ENCODE peak calls at places on chromosome 17, in six cellular contexts. One of them, this sample, is unnamed.
A peak's percentile ranks its signal among the peaks of the same experiment; 100 is the strongest.

GRCh38 chr17:45335721-45336120 is 18.9 kb upstream of the MAP3K14 start:
- DNase-seq in activated effector memory CD4-positive, alpha-beta T cell treated with Interleukin-2 at 50 U/mL for 16 hours: no peak
- DNase-seq in GOT3: no peak
- DNase-seq in ascending aorta: no peak
- DNase-seq in sciatic nerve: peak; percentile 12
- DNase-seq in stimulated activated CD8-positive, alpha-beta memory T cell treated with anti-CD3 and anti-CD28 coated beads, Interleukin-7, amount 100 ng/mL, for 1 hour: no peak
- DNase-seq in this sample: no peak

GRCh38 chr17:51056813-51057510 is 63.7 kb downstream of the SPAG9 start:
- DNase-seq in activated effector memory CD4-positive, alpha-beta T cell treated with Interleukin-2 at 50 U/mL for 16 hours: no peak
- DNase-seq in GOT3: no peak
- DNase-seq in ascending aorta: no peak
- DNase-seq in sciatic nerve: no peak
- DNase-seq in stimulated activated CD8-positive, alpha-beta memory T cell treated with anti-CD3 and anti-CD28 coated beads, Interleukin-7, amount 100 ng/mL, for 1 hour: no peak
- DNase-seq in this sample: peak; percentile 72

GRCh38 chr17:11282586-11282985 is 41.6 kb downstream of the SHISA6 start:
- DNase-seq in activated effector memory CD4-positive, alpha-beta T cell treated with Interleukin-2 at 50 U/mL for 16 hours: no peak
- DNase-seq in GOT3: no peak
- DNase-seq in ascending aorta: no peak
- DNase-seq in sciatic nerve: no peak
- DNase-seq in stimulated activated CD8-positive, alpha-beta memory T cell treated with anti-CD3 and anti-CD28 coated beads, Interleukin-7, amount 100 ng/mL, for 1 hour: no peak
- DNase-seq in this sample: no peak

GRCh38 chr17:2241823-2242222 is 61.8 kb downstream of the SMG6 start:
- DNase-seq in activated effector memory CD4-positive, alpha-beta T cell treated with Interleukin-2 at 50 U/mL for 16 hours: no peak
- DNase-seq in GOT3: no peak
- DNase-seq in ascending aorta: no peak
- DNase-seq in sciatic nerve: no peak
- DNase-seq in stimulated activated CD8-positive, alpha-beta memory T cell treated with anti-CD3 and anti-CD28 coated beads, Interleukin-7, amount 100 ng/mL, for 1 hour: no peak
- DNase-seq in this sample: no peak

GRCh38 chr17:72947475-72947874 is 145.0 kb downstream of the SLC39A11 start:
- DNase-seq in activated effector memory CD4-positive, alpha-beta T cell treated with Interleukin-2 at 50 U/mL for 16 hours: no peak
- DNase-seq in GOT3: no peak
- DNase-seq in ascending aorta: no peak
- DNase-seq in sciatic nerve: no peak
- DNase-seq in stimulated activated CD8-positive, alpha-beta memory T cell treated with anti-CD3 and anti-CD28 coated beads, Interleukin-7, amount 100 ng/mL, for 1 hour: no peak
- DNase-seq in this sample: no peak

GRCh38 chr17:1604831-1605528 is 23.7 kb downstream of the SLC43A2 start:
- DNase-seq in activated effector memory CD4-positive, alpha-beta T cell treated with Interleukin-2 at 50 U/mL for 16 hours: no peak
- DNase-seq in GOT3: no peak
- DNase-seq in ascending aorta: no peak
- DNase-seq in sciatic nerve: no peak
- DNase-seq in stimulated activated CD8-positive, alpha-beta memory T cell treated with anti-CD3 and anti-CD28 coated beads, Interleukin-7, amount 100 ng/mL, for 1 hour: no peak
- DNase-seq in this sample: no peak

GRCh38 chr17:28008526-28008925 is 34.0 kb upstream of the NLK start:
- DNase-seq in activated effector memory CD4-positive, alpha-beta T cell treated with Interleukin-2 at 50 U/mL for 16 hours: no peak
- DNase-seq in GOT3: no peak
- DNase-seq in ascending aorta: no peak
- DNase-seq in sciatic nerve: no peak
- DNase-seq in stimulated activated CD8-positive, alpha-beta memory T cell treated with anti-CD3 and anti-CD28 coated beads, Interleukin-7, amount 100 ng/mL, for 1 hour: no peak
- DNase-seq in this sample: peak; percentile 38

GRCh38 chr17:66540131-66540781 is 237.8 kb downstream of the PRKCA start:
- DNase-seq in activated effector memory CD4-positive, alpha-beta T cell treated with Interleukin-2 at 50 U/mL for 16 hours: no peak
- DNase-seq in GOT3: no peak
- DNase-seq in ascending aorta: no peak
- DNase-seq in sciatic nerve: peak; percentile 79
- DNase-seq in stimulated activated CD8-positive, alpha-beta memory T cell treated with anti-CD3 and anti-CD28 coated beads, Interleukin-7, amount 100 ng/mL, for 1 hour: no peak
- DNase-seq in this sample: peak; percentile 74

GRCh38 chr17:78736526-78737079 is 45.5 kb downstream of the CYTH1 start:
- DNase-seq in activated effector memory CD4-positive, alpha-beta T cell treated with Interleukin-2 at 50 U/mL for 16 hours: peak; percentile 56
- DNase-seq in GOT3: no peak
- DNase-seq in ascending aorta: peak; percentile 47
- DNase-seq in sciatic nerve: peak; percentile 74
- DNase-seq in stimulated activated CD8-positive, alpha-beta memory T cell treated with anti-CD3 and anti-CD28 coated beads, Interleukin-7, amount 100 ng/mL, for 1 hour: peak; percentile 31
- DNase-seq in this sample: no peak

GRCh38 chr17:37764383-37764782 is 19.5 kb upstream of the HNF1B start:
- DNase-seq in activated effector memory CD4-positive, alpha-beta T cell treated with Interleukin-2 at 50 U/mL for 16 hours: no peak
- DNase-seq in GOT3: no peak
- DNase-seq in ascending aorta: no peak
- DNase-seq in sciatic nerve: no peak
- DNase-seq in stimulated activated CD8-positive, alpha-beta memory T cell treated with anti-CD3 and anti-CD28 coated beads, Interleukin-7, amount 100 ng/mL, for 1 hour: no peak
- DNase-seq in this sample: no peak

GRCh38 chr17:17443173-17443572 is 33.6 kb upstream of the MED9 start:
- DNase-seq in activated effector memory CD4-positive, alpha-beta T cell treated with Interleukin-2 at 50 U/mL for 16 hours: no peak
- DNase-seq in GOT3: no peak
- DNase-seq in ascending aorta: no peak
- DNase-seq in sciatic nerve: no peak
- DNase-seq in stimulated activated CD8-positive, alpha-beta memory T cell treated with anti-CD3 and anti-CD28 coated beads, Interleukin-7, amount 100 ng/mL, for 1 hour: no peak
- DNase-seq in this sample: no peak

GRCh38 chr17:48567209-48567608 is 10.9 kb downstream of the HOXB4 start:
- DNase-seq in activated effector memory CD4-positive, alpha-beta T cell treated with Interleukin-2 at 50 U/mL for 16 hours: no peak
- DNase-seq in GOT3: no peak
- DNase-seq in ascending aorta: no peak
- DNase-seq in sciatic nerve: no peak
- DNase-seq in stimulated activated CD8-positive, alpha-beta memory T cell treated with anti-CD3 and anti-CD28 coated beads, Interleukin-7, amount 100 ng/mL, for 1 hour: no peak
- DNase-seq in this sample: no peak

GRCh38 chr17:38509008-38509771 is 80.9 kb downstream of the ARHGAP23 start:
- DNase-seq in activated effector memory CD4-positive, alpha-beta T cell treated with Interleukin-2 at 50 U/mL for 16 hours: peak; percentile 48
- DNase-seq in GOT3: no peak
- DNase-seq in ascending aorta: no peak
- DNase-seq in sciatic nerve: peak; percentile 87
- DNase-seq in stimulated activated CD8-positive, alpha-beta memory T cell treated with anti-CD3 and anti-CD28 coated beads, Interleukin-7, amount 100 ng/mL, for 1 hour: peak; percentile 27
- DNase-seq in this sample: peak; percentile 89

GRCh38 chr17:50146230-50146926 is 4.1 kb downstream of the PPP1R9B start:
- DNase-seq in activated effector memory CD4-positive, alpha-beta T cell treated with Interleukin-2 at 50 U/mL for 16 hours: no peak
- DNase-seq in GOT3: no peak
- DNase-seq in ascending aorta: no peak
- DNase-seq in sciatic nerve: no peak
- DNase-seq in stimulated activated CD8-positive, alpha-beta memory T cell treated with anti-CD3 and anti-CD28 coated beads, Interleukin-7, amount 100 ng/mL, for 1 hour: no peak
- DNase-seq in this sample: peak; percentile 18

GRCh38 chr17:6439951-6440350 is 4.3 kb upstream of the PIMREG start:
- DNase-seq in activated effector memory CD4-positive, alpha-beta T cell treated with Interleukin-2 at 50 U/mL for 16 hours: no peak
- DNase-seq in GOT3: no peak
- DNase-seq in ascending aorta: no peak
- DNase-seq in sciatic nerve: no peak
- DNase-seq in stimulated activated CD8-positive, alpha-beta memory T cell treated with anti-CD3 and anti-CD28 coated beads, Interleukin-7, amount 100 ng/mL, for 1 hour: no peak
- DNase-seq in this sample: no peak

GRCh38 chr17:76562734-76563148 is 22.9 kb downstream of the PRCD start:
- DNase-seq in activated effector memory CD4-positive, alpha-beta T cell treated with Interleukin-2 at 50 U/mL for 16 hours: no peak
- DNase-seq in GOT3: no peak
- DNase-seq in ascending aorta: no peak
- DNase-seq in sciatic nerve: no peak
- DNase-seq in stimulated activated CD8-positive, alpha-beta memory T cell treated with anti-CD3 and anti-CD28 coated beads, Interleukin-7, amount 100 ng/mL, for 1 hour: no peak
- DNase-seq in this sample: peak; percentile 77

GRCh38 chr17:62852195-62852594 is 44.1 kb upstream of the MARCHF10 start:
- DNase-seq in activated effector memory CD4-positive, alpha-beta T cell treated with Interleukin-2 at 50 U/mL for 16 hours: no peak
- DNase-seq in GOT3: no peak
- DNase-seq in ascending aorta: no peak
- DNase-seq in sciatic nerve: no peak
- DNase-seq in stimulated activated CD8-positive, alpha-beta memory T cell treated with anti-CD3 and anti-CD28 coated beads, Interleukin-7, amount 100 ng/mL, for 1 hour: no peak
- DNase-seq in this sample: no peak

GRCh38 chr17:3594056-3594810 is 15.0 kb downstream of the TRPV1 start:
- DNase-seq in activated effector memory CD4-positive, alpha-beta T cell treated with Interleukin-2 at 50 U/mL for 16 hours: no peak
- DNase-seq in GOT3: no peak
- DNase-seq in ascending aorta: no peak
- DNase-seq in sciatic nerve: no peak
- DNase-seq in stimulated activated CD8-positive, alpha-beta memory T cell treated with anti-CD3 and anti-CD28 coated beads, Interleukin-7, amount 100 ng/mL, for 1 hour: no peak
- DNase-seq in this sample: peak; percentile 46

GRCh38 chr17:59699786-59700185 is 7.4 kb downstream of the PTRH2 start:
- DNase-seq in activated effector memory CD4-positive, alpha-beta T cell treated with Interleukin-2 at 50 U/mL for 16 hours: no peak
- DNase-seq in GOT3: no peak
- DNase-seq in ascending aorta: no peak
- DNase-seq in sciatic nerve: no peak
- DNase-seq in stimulated activated CD8-positive, alpha-beta memory T cell treated with anti-CD3 and anti-CD28 coated beads, Interleukin-7, amount 100 ng/mL, for 1 hour: no peak
- DNase-seq in this sample: no peak

This sample was measured in AG08396.